ENCODE peak calls at places on chromosomes 7 and 10, in eight cellular contexts. F, Q, I, M, T, C, X and P are unnamed samples.

GRCh38 chr10:76784076-76784475 is 853.5 kb downstream of the KCNMA1 start:
- DNase-seq in F (no peak), Q (no peak), I (no peak), M (no peak), T (no peak), C (no peak), X (peak), P (no peak)

GRCh38 chr10:33247221-33247907 is 87.1 kb downstream of the NRP1 start:
- DNase-seq in F (no peak), Q (no peak), I (no peak), M (no peak), T (no peak), C (no peak), X (peak), P (no peak)

GRCh38 chr7:141573511-141573910 is 22.3 kb downstream of the AGK start:
- DNase-seq in F (no peak), Q (no peak), I (no peak), M (no peak), T (no peak), C (no peak), X (no peak), P (no peak)

GRCh38 chr10:78844956-78845355 is 223.8 kb upstream of the ZMIZ1 start:
- DNase-seq in F (no peak), Q (no peak), I (no peak), M (no peak), T (no peak), C (no peak), X (no peak), P (no peak)

GRCh38 chr10:75386128-75386527 is 15.4 kb downstream of the ZNF503 start:
- DNase-seq in F (no peak), Q (no peak), I (no peak), M (no peak), T (no peak), C (no peak), X (no peak), P (no peak)

GRCh38 chr10:100506596-100507356 is 12.9 kb downstream of the SEC31B start:
- DNase-seq in F (peak), Q (no peak), I (no peak), M (no peak), T (peak), C (no peak), X (peak), P (no peak)

GRCh38 chr7:155908385-155908784 is 96.1 kb upstream of the SHH start:
- DNase-seq in F (no peak), Q (no peak), I (no peak), M (no peak), T (no peak), C (no peak), X (no peak), P (no peak)

GRCh38 chr10:52949899-52950298 is 177.3 kb upstream of the MBL2 start:
- DNase-seq in F (no peak), Q (no peak), I (no peak), M (no peak), T (no peak), C (peak), X (no peak), P (no peak)

GRCh38 chr10:47198221-47198620 is 101.8 kb upstream of the GDF10 start:
- DNase-seq in F (no peak), Q (no peak), I (no peak), M (no peak), T (no peak), C (no peak), X (no peak), P (no peak)

GRCh38 chr10:13834581-13835286 is 248.0 kb downstream of the PRPF18 start:
- DNase-seq in F (no peak), Q (no peak), I (peak), M (no peak), T (peak), C (no peak), X (no peak), P (no peak)

GRCh38 chr7:149882264-149883048 is 8.7 kb downstream of the ATP6V0E2 start:
- DNase-seq in F (no peak), Q (no peak), I (no peak), M (no peak), T (no peak), C (no peak), X (no peak), P (no peak)

GRCh38 chr10:20494474-20494873 is 402.6 kb downstream of the NEBL start:
- DNase-seq in F (no peak), Q (no peak), I (no peak), M (no peak), T (no peak), C (no peak), X (peak), P (no peak)

GRCh38 chr10:132192076-132192975 is 5.6 kb downstream of the DPYSL4 start:
- DNase-seq in F (no peak), Q (no peak), I (no peak), M (no peak), T (no peak), C (peak), X (no peak), P (no peak)

GRCh38 chr10:130412317-130412716 is 276.1 kb downstream of the GLRX3 start:
- DNase-seq in F (no peak), Q (no peak), I (no peak), M (no peak), T (no peak), C (no peak), X (no peak), P (no peak)

GRCh38 chr10:21330628-21331020 is 194.9 kb downstream of the SKIDA1 start:
- DNase-seq in F (no peak), Q (no peak), I (no peak), M (no peak), T (no peak), C (no peak), X (no peak), P (no peak)

GRCh38 chr7:134712196-134712595 is 65.5 kb downstream of the BPGM start:
- DNase-seq in F (no peak), Q (no peak), I (no peak), M (no peak), T (no peak), C (no peak), X (no peak), P (no peak)

GRCh38 chr10:12067336-12067735 is 1.4 kb upstream of the DHTKD1 start:
- DNase-seq in F (peak), Q (no peak), I (no peak), M (peak), T (peak), C (no peak), X (peak), P (no peak)

GRCh38 chr10:94440096-94440495 is 37.8 kb downstream of the TBC1D12 start:
- DNase-seq in F (no peak), Q (no peak), I (no peak), M (no peak), T (no peak), C (no peak), X (no peak), P (no peak)

GRCh38 chr10:99984201-99984600 is 25.5 kb downstream of the DNMBP start:
- DNase-seq in F (no peak), Q (no peak), I (no peak), M (no peak), T (peak), C (peak), X (peak), P (no peak)

GRCh38 chr7:13099197-13099795 is 411.9 kb downstream of the ARL4A start:
- DNase-seq in F (no peak), Q (no peak), I (no peak), M (no peak), T (no peak), C (no peak), X (peak), P (no peak)

GRCh38 chr7:44565097-44565794 is 8.5 kb downstream of the DDX56 start:
- DNase-seq in F (no peak), Q (peak), I (peak), M (no peak), T (peak), C (peak), X (peak), P (peak)

GRCh38 chr7:31052504-31052840 is 364 bp downstream of the ADCYAP1R1 start:
- DNase-seq in F (no peak), Q (no peak), I (peak), M (no peak), T (no peak), C (no peak), X (no peak), P (no peak)

GRCh38 chr7:31054608-31055273 is 2.6 kb downstream of the ADCYAP1R1 start:
- DNase-seq in F (no peak), Q (no peak), I (no peak), M (no peak), T (no peak), C (no peak), X (no peak), P (no peak)

GRCh38 chr7:31053986-31054385 is 1.9 kb downstream of the ADCYAP1R1 start:
- DNase-seq in F (no peak), Q (no peak), I (no peak), M (no peak), T (no peak), C (no peak), X (no peak), P (no peak)

GRCh38 chr7:31051598-31052503 is at the start of gene ADCYAP1R1:
- DNase-seq in F (no peak), Q (no peak), I (peak), M (no peak), T (no peak), C (no peak), X (no peak), P (peak)

GRCh38 chr7:31052841-31053601 is 913 bp downstream of the ADCYAP1R1 start:
- DNase-seq in F (no peak), Q (no peak), I (peak), M (no peak), T (no peak), C (no peak), X (no peak), P (no peak)
- H3K4me3 ChIP-seq in F (no peak), Q (no peak), I (peak), M (no peak), T (no peak), C (no peak), X (no peak), P (peak)

GRCh38 chr10:110502851-110503301 is 5.2 kb downstream of the DUSP5 start:
- DNase-seq in F (peak), Q (no peak), I (no peak), M (no peak), T (peak), C (peak), X (no peak), P (no peak)

GRCh38 chr10:110505130-110505815 is 7.6 kb downstream of the DUSP5 start:
- DNase-seq in F (no peak), Q (no peak), I (no peak), M (no peak), T (no peak), C (no peak), X (no peak), P (no peak)

GRCh38 chr10:110503528-110504110 is 5.9 kb downstream of the DUSP5 start:
- DNase-seq in F (no peak), Q (no peak), I (no peak), M (no peak), T (no peak), C (no peak), X (no peak), P (no peak)

GRCh38 chr10:110502072-110502845 is 4.6 kb downstream of the DUSP5 start:
- DNase-seq in F (no peak), Q (no peak), I (no peak), M (no peak), T (no peak), C (peak), X (no peak), P (no peak)

DNA sequence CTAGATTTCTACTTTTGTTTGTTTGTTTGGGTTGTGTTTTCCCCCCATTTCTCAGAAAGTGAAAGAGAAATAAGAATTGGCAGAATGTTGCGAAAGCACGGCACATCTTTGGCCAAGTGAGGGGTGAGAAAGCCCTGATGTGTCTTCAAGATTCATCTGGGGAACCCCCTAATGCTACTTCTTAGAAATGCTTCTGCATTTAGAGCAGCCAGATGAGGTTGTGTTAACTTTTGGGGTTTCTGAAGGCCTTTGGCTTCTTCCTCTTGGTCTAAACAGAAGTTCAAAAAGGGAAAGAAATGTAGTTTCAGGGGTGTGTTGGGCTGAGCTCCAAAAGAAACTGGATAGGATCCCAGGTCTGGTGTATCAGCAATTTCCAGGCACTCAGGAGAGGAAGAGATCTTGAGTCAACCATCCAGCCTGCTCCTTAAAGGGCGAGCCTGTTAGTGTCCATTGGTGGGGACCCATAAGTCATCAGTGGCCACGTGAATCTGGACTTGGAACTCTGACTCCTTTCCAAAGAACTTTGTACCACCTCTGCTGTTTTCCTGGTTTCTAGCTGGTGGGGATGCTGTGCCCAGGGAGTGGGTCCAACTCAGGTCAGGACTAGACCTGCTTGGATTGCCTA is 6.5 kb downstream of the DUSP5 start:
- DNase-seq in F (no peak), Q (no peak), I (no peak), M (no peak), T (peak), C (peak), X (no peak), P (no peak)
- H3K4me3 ChIP-seq in F (no peak), Q (peak), I (no peak), M (no peak), T (peak), C (no peak), X (no peak), P (no peak)

GRCh38 chr10:71888623-71889387 is 37.8 kb upstream of the PSAP start:
- DNase-seq in F (peak), Q (peak), I (peak), M (peak), T (peak), C (peak), X (peak), P (peak)

GRCh38 chr10:71887767-71888166 is 36.7 kb upstream of the PSAP start:
- DNase-seq in F (no peak), Q (no peak), I (no peak), M (no peak), T (no peak), C (no peak), X (no peak), P (no peak)

GRCh38 chr10:71891437-71891836 is 40.4 kb upstream of the PSAP start:
- DNase-seq in F (no peak), Q (no peak), I (no peak), M (no peak), T (no peak), C (no peak), X (no peak), P (no peak)

GRCh38 chr10:71888248-71888622 is 37.2 kb upstream of the PSAP start:
- DNase-seq in F (no peak), Q (no peak), I (no peak), M (no peak), T (peak), C (no peak), X (no peak), P (no peak)

DNA sequence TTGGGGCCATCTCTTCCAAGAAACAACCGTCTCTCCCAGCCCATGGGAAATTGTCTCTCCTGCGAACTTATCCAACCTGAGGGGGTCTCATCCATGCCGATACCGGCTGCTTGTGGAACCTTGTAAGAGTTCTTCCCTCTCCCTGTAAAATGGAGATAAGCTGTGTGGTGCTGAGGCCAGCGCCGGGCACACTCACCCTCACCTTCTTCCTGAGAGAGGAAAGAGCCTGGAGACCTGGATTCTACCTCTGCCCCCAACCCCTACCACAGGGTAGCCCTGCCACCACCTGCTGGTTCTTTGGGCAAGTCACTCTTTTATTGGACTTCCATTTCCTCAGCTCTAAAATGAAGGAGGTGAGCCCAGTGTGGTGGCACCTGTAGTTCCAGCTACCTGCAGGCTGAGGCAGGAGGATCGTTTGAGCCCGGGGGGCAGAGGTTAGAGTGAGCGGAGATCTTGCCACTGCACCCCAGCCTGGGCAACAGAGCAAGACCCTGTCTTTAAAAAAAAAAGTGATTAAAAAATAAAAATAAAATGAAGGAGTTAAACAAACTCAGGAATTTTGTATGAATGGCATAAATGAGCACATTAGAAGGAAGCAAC is 38.4 kb upstream of the PSAP start:
- DNase-seq in F (no peak), Q (no peak), I (no peak), M (no peak), T (no peak), C (no peak), X (peak), P (no peak)
- H3K4me3 ChIP-seq in F (peak), Q (peak), I (peak), M (peak), T (peak), C (peak), X (peak), P (peak)

GRCh38 chr10:43316516-43316915 is 49.7 kb upstream of the RASGEF1A start:
- DNase-seq in F (no peak), Q (no peak), I (no peak), M (no peak), T (no peak), C (no peak), X (no peak), P (no peak)

GRCh38 chr10:43316988-43317387 is 50.1 kb upstream of the RASGEF1A start:
- DNase-seq in F (no peak), Q (no peak), I (no peak), M (no peak), T (no peak), C (no peak), X (no peak), P (no peak)

GRCh38 chr10:43315096-43315495 is 48.2 kb upstream of the RASGEF1A start:
- DNase-seq in F (no peak), Q (no peak), I (no peak), M (no peak), T (no peak), C (no peak), X (no peak), P (no peak)

GRCh38 chr10:43314626-43315025 is 47.8 kb upstream of the RASGEF1A start:
- DNase-seq in F (no peak), Q (no peak), I (no peak), M (no peak), T (no peak), C (no peak), X (no peak), P (no peak)

GRCh38 chr10:43315535-43316245 is 48.8 kb upstream of the RASGEF1A start:
- DNase-seq in F (no peak), Q (no peak), I (no peak), M (no peak), T (no peak), C (no peak), X (no peak), P (no peak)
- H3K4me3 ChIP-seq in F (no peak), Q (no peak), I (no peak), M (no peak), T (no peak), C (no peak), X (no peak), P (no peak)

DNA sequence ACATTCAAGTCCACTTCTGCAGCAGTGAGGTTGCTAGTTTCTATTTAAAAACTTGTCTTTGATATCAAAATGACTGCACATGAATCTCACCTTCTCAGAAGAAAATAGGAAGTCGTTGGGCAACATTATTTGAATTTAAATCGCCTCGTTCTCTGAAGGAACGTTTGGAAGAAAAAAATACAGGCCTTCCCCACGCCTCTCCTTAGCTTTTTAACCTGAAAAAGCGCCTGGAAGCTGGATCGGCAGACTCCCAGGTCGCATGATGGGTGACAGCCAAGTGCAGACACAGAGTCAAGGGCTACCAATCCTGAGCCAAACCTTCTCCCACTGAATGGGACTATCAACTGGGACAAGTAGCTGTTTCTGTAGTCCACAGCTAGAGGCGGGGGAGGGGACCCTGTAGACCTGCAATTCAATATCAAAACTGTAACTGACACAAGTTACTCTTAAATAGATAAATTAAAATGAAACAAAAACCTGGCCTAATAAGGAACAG is 2.2 kb downstream of the FAM53B start:
- DNase-seq in F (no peak), Q (no peak), I (no peak), M (no peak), T (no peak), C (no peak), X (no peak), P (peak)
- H3K4me3 ChIP-seq in F (no peak), Q (peak), I (peak), M (peak), T (peak), C (peak), X (peak), P (peak)